ENCODE peak calls at places on chromosomes 11 and 22, in five cellular contexts. One of them, this sample, is unnamed.

GRCh38 chr22:38180841-38181452 is 683 bp downstream of the PLA2G6 start:
- DNase-seq in AG08396: no peak
- DNase-seq in activated T-helper 9 cell treated with anti-CD3 and anti-CD28 coated beads, Interleukin-2, amount 50 U/mL, for 16 hours: no peak
- DNase-seq in activated CD8-positive, alpha-beta memory T cell treated with anti-CD3 and anti-CD28 coated beads, Interleukin-2, amount 50 U/mL, for 48 hours: peak; percentile 62
- DNase-seq in amygdala: peak; percentile 41
- DNase-seq in this sample: no peak

GRCh38 chr11:86551286-86551685 is 121.1 kb downstream of the ME3 start:
- DNase-seq in AG08396: peak; percentile 65
- DNase-seq in activated T-helper 9 cell treated with anti-CD3 and anti-CD28 coated beads, Interleukin-2, amount 50 U/mL, for 16 hours: no peak
- DNase-seq in activated CD8-positive, alpha-beta memory T cell treated with anti-CD3 and anti-CD28 coated beads, Interleukin-2, amount 50 U/mL, for 48 hours: no peak
- DNase-seq in amygdala: no peak
- DNase-seq in this sample: peak; percentile 60

GRCh38 chr11:75722669-75723042 is 5.0 kb downstream of the MOGAT2 start:
- DNase-seq in AG08396: no peak
- DNase-seq in activated T-helper 9 cell treated with anti-CD3 and anti-CD28 coated beads, Interleukin-2, amount 50 U/mL, for 16 hours: no peak
- DNase-seq in activated CD8-positive, alpha-beta memory T cell treated with anti-CD3 and anti-CD28 coated beads, Interleukin-2, amount 50 U/mL, for 48 hours: no peak
- DNase-seq in amygdala: no peak
- DNase-seq in this sample: no peak

GRCh38 chr11:116415095-116415494 is 357.7 kb downstream of the BUD13 start:
- DNase-seq in AG08396: no peak
- DNase-seq in activated T-helper 9 cell treated with anti-CD3 and anti-CD28 coated beads, Interleukin-2, amount 50 U/mL, for 16 hours: no peak
- DNase-seq in activated CD8-positive, alpha-beta memory T cell treated with anti-CD3 and anti-CD28 coated beads, Interleukin-2, amount 50 U/mL, for 48 hours: no peak
- DNase-seq in amygdala: no peak
- DNase-seq in this sample: no peak

GRCh38 chr22:37126383-37126782 is 16.9 kb upstream of the TMPRSS6 start:
- DNase-seq in AG08396: no peak
- DNase-seq in activated T-helper 9 cell treated with anti-CD3 and anti-CD28 coated beads, Interleukin-2, amount 50 U/mL, for 16 hours: no peak
- DNase-seq in activated CD8-positive, alpha-beta memory T cell treated with anti-CD3 and anti-CD28 coated beads, Interleukin-2, amount 50 U/mL, for 48 hours: peak; percentile 63
- DNase-seq in amygdala: no peak
- DNase-seq in this sample: no peak

GRCh38 chr11:85955531-85955930 is 100.3 kb downstream of the CCDC83 start:
- DNase-seq in AG08396: no peak
- DNase-seq in activated T-helper 9 cell treated with anti-CD3 and anti-CD28 coated beads, Interleukin-2, amount 50 U/mL, for 16 hours: no peak
- DNase-seq in activated CD8-positive, alpha-beta memory T cell treated with anti-CD3 and anti-CD28 coated beads, Interleukin-2, amount 50 U/mL, for 48 hours: no peak
- DNase-seq in amygdala: no peak
- DNase-seq in this sample: no peak

GRCh38 chr22:19535001-19535400 is 10.8 kb upstream of the CLDN5 start:
- DNase-seq in AG08396: no peak
- DNase-seq in activated T-helper 9 cell treated with anti-CD3 and anti-CD28 coated beads, Interleukin-2, amount 50 U/mL, for 16 hours: no peak
- DNase-seq in activated CD8-positive, alpha-beta memory T cell treated with anti-CD3 and anti-CD28 coated beads, Interleukin-2, amount 50 U/mL, for 48 hours: no peak
- DNase-seq in amygdala: no peak
- DNase-seq in this sample: no peak

GRCh38 chr11:6402561-6402981 is 12.3 kb downstream of the SMPD1 start:
- DNase-seq in AG08396: no peak
- DNase-seq in activated T-helper 9 cell treated with anti-CD3 and anti-CD28 coated beads, Interleukin-2, amount 50 U/mL, for 16 hours: peak; percentile 35
- DNase-seq in activated CD8-positive, alpha-beta memory T cell treated with anti-CD3 and anti-CD28 coated beads, Interleukin-2, amount 50 U/mL, for 48 hours: peak; percentile 75
- DNase-seq in amygdala: no peak
- DNase-seq in this sample: no peak

GRCh38 chr11:46066335-46066734 is 54.9 kb downstream of the PHF21A start:
- DNase-seq in AG08396: no peak
- DNase-seq in activated T-helper 9 cell treated with anti-CD3 and anti-CD28 coated beads, Interleukin-2, amount 50 U/mL, for 16 hours: no peak
- DNase-seq in activated CD8-positive, alpha-beta memory T cell treated with anti-CD3 and anti-CD28 coated beads, Interleukin-2, amount 50 U/mL, for 48 hours: no peak
- DNase-seq in amygdala: no peak
- DNase-seq in this sample: no peak

GRCh38 chr11:121931748-121932352 is 184.2 kb downstream of the BLID start:
- DNase-seq in AG08396: no peak
- DNase-seq in activated T-helper 9 cell treated with anti-CD3 and anti-CD28 coated beads, Interleukin-2, amount 50 U/mL, for 16 hours: no peak
- DNase-seq in activated CD8-positive, alpha-beta memory T cell treated with anti-CD3 and anti-CD28 coated beads, Interleukin-2, amount 50 U/mL, for 48 hours: no peak
- DNase-seq in amygdala: no peak
- DNase-seq in this sample: no peak

GRCh38 chr11:71543866-71544265 is 4.4 kb upstream of the KRTAP5-9 start:
- DNase-seq in AG08396: no peak
- DNase-seq in activated T-helper 9 cell treated with anti-CD3 and anti-CD28 coated beads, Interleukin-2, amount 50 U/mL, for 16 hours: no peak
- DNase-seq in activated CD8-positive, alpha-beta memory T cell treated with anti-CD3 and anti-CD28 coated beads, Interleukin-2, amount 50 U/mL, for 48 hours: no peak
- DNase-seq in amygdala: no peak
- DNase-seq in this sample: no peak

GRCh38 chr22:46355996-46356471 is 20.5 kb downstream of the TRMU start:
- DNase-seq in AG08396: no peak
- DNase-seq in activated T-helper 9 cell treated with anti-CD3 and anti-CD28 coated beads, Interleukin-2, amount 50 U/mL, for 16 hours: no peak
- DNase-seq in activated CD8-positive, alpha-beta memory T cell treated with anti-CD3 and anti-CD28 coated beads, Interleukin-2, amount 50 U/mL, for 48 hours: no peak
- DNase-seq in amygdala: no peak
- DNase-seq in this sample: no peak

GRCh38 chr22:30221121-30221992 is 25.2 kb downstream of the LIF start:
- DNase-seq in AG08396: no peak
- DNase-seq in activated T-helper 9 cell treated with anti-CD3 and anti-CD28 coated beads, Interleukin-2, amount 50 U/mL, for 16 hours: peak; percentile 21
- DNase-seq in activated CD8-positive, alpha-beta memory T cell treated with anti-CD3 and anti-CD28 coated beads, Interleukin-2, amount 50 U/mL, for 48 hours: peak; percentile 79
- DNase-seq in amygdala: no peak
- DNase-seq in this sample: no peak

GRCh38 chr11:35529971-35530495 is 4.6 kb upstream of the PAMR1 start:
- DNase-seq in AG08396: peak; percentile 82
- DNase-seq in activated T-helper 9 cell treated with anti-CD3 and anti-CD28 coated beads, Interleukin-2, amount 50 U/mL, for 16 hours: no peak
- DNase-seq in activated CD8-positive, alpha-beta memory T cell treated with anti-CD3 and anti-CD28 coated beads, Interleukin-2, amount 50 U/mL, for 48 hours: no peak
- DNase-seq in amygdala: no peak
- DNase-seq in this sample: no peak

GRCh38 chr11:66289548-66290331 is 797 bp upstream of the YIF1A start:
- DNase-seq in AG08396: peak; percentile 85
- DNase-seq in activated T-helper 9 cell treated with anti-CD3 and anti-CD28 coated beads, Interleukin-2, amount 50 U/mL, for 16 hours: peak; percentile 72
- DNase-seq in activated CD8-positive, alpha-beta memory T cell treated with anti-CD3 and anti-CD28 coated beads, Interleukin-2, amount 50 U/mL, for 48 hours: peak; percentile 90
- DNase-seq in amygdala: no peak
- DNase-seq in this sample: no peak

GRCh38 chr11:117885777-117886176 is 9.3 kb upstream of the FXYD6 start:
- DNase-seq in AG08396: no peak
- DNase-seq in activated T-helper 9 cell treated with anti-CD3 and anti-CD28 coated beads, Interleukin-2, amount 50 U/mL, for 16 hours: no peak
- DNase-seq in activated CD8-positive, alpha-beta memory T cell treated with anti-CD3 and anti-CD28 coated beads, Interleukin-2, amount 50 U/mL, for 48 hours: no peak
- DNase-seq in amygdala: no peak
- DNase-seq in this sample: peak; percentile 93